ENCODE peak calls at places on chromosome 9, in seven cellular contexts. One of them, this sample, is unnamed.

GRCh38 chr9:14433293-14433818 is 119.4 kb upstream of the NFIB start:
- DNase-seq in adrenal gland: no peak
- DNase-seq in stimulated activated CD4-positive, alpha-beta T cell treated with anti-CD3 and anti-CD28 coated beads, Interleukin-1b, Interleukin-23, amount 100 ng/mL, for 1 hour: no peak
- DNase-seq in fibroblast of pulmonary artery: peak
- DNase-seq in fibroblast of the conjunctiva: no peak
- DNase-seq in NCI-H187: no peak
- DNase-seq in A172: no peak
- DNase-seq in this sample: peak

GRCh38 chr9:91060520-91061343 is 259.1 kb downstream of the SYK start:
- DNase-seq in stimulated activated CD4-positive, alpha-beta T cell treated with anti-CD3 and anti-CD28 coated beads, Interleukin-1b, Interleukin-23, amount 100 ng/mL, for 1 hour: no peak
- DNase-seq in fibroblast of the conjunctiva: peak
- DNase-seq in A172: peak
- DNase-seq in fibroblast of pulmonary artery: peak
- DNase-seq in NCI-H187: no peak
- DNase-seq in adrenal gland: peak
- DNase-seq in this sample: peak

GRCh38 chr9:7816021-7816420 is 16.4 kb upstream of the DMAC1 start:
- DNase-seq in stimulated activated CD4-positive, alpha-beta T cell treated with anti-CD3 and anti-CD28 coated beads, Interleukin-1b, Interleukin-23, amount 100 ng/mL, for 1 hour: no peak
- DNase-seq in NCI-H187: no peak
- DNase-seq in A172: no peak
- DNase-seq in adrenal gland: no peak
- DNase-seq in fibroblast of pulmonary artery: no peak
- DNase-seq in fibroblast of the conjunctiva: no peak
- DNase-seq in this sample: no peak

GRCh38 chr9:9054354-9054992 is 1254.9 kb upstream of the DMAC1 start:
- DNase-seq in fibroblast of pulmonary artery: no peak
- DNase-seq in NCI-H187: no peak
- DNase-seq in stimulated activated CD4-positive, alpha-beta T cell treated with anti-CD3 and anti-CD28 coated beads, Interleukin-1b, Interleukin-23, amount 100 ng/mL, for 1 hour: no peak
- DNase-seq in fibroblast of the conjunctiva: no peak
- DNase-seq in adrenal gland: no peak
- DNase-seq in A172: no peak
- DNase-seq in this sample: no peak

GRCh38 chr9:75071530-75072122 is 16.3 kb downstream of the NMRK1 start:
- DNase-seq in NCI-H187: no peak
- DNase-seq in A172: peak
- DNase-seq in adrenal gland: no peak
- DNase-seq in fibroblast of the conjunctiva: no peak
- DNase-seq in stimulated activated CD4-positive, alpha-beta T cell treated with anti-CD3 and anti-CD28 coated beads, Interleukin-1b, Interleukin-23, amount 100 ng/mL, for 1 hour: peak
- DNase-seq in fibroblast of pulmonary artery: no peak
- DNase-seq in this sample: no peak

GRCh38 chr9:4295160-4295559 is 4.7 kb downstream of the GLIS3 start:
- DNase-seq in stimulated activated CD4-positive, alpha-beta T cell treated with anti-CD3 and anti-CD28 coated beads, Interleukin-1b, Interleukin-23, amount 100 ng/mL, for 1 hour: no peak
- DNase-seq in adrenal gland: no peak
- DNase-seq in fibroblast of pulmonary artery: no peak
- DNase-seq in fibroblast of the conjunctiva: no peak
- DNase-seq in A172: no peak
- DNase-seq in NCI-H187: no peak
- DNase-seq in this sample: no peak

GRCh38 chr9:123119566-123119965 is 86.1 kb downstream of the GPR21 start:
- DNase-seq in NCI-H187: no peak
- DNase-seq in adrenal gland: no peak
- DNase-seq in A172: no peak
- DNase-seq in fibroblast of pulmonary artery: no peak
- DNase-seq in stimulated activated CD4-positive, alpha-beta T cell treated with anti-CD3 and anti-CD28 coated beads, Interleukin-1b, Interleukin-23, amount 100 ng/mL, for 1 hour: no peak
- DNase-seq in fibroblast of the conjunctiva: no peak
- DNase-seq in this sample: no peak

GRCh38 chr9:132794730-132795380 is 83.2 kb downstream of the AK8 start:
- DNase-seq in fibroblast of pulmonary artery: no peak
- DNase-seq in NCI-H187: no peak
- DNase-seq in adrenal gland: no peak
- DNase-seq in stimulated activated CD4-positive, alpha-beta T cell treated with anti-CD3 and anti-CD28 coated beads, Interleukin-1b, Interleukin-23, amount 100 ng/mL, for 1 hour: no peak
- DNase-seq in fibroblast of the conjunctiva: no peak
- DNase-seq in A172: no peak
- DNase-seq in this sample: no peak

GRCh38 chr9:6565312-6565711 is 80.2 kb downstream of the GLDC start:
- DNase-seq in stimulated activated CD4-positive, alpha-beta T cell treated with anti-CD3 and anti-CD28 coated beads, Interleukin-1b, Interleukin-23, amount 100 ng/mL, for 1 hour: no peak
- DNase-seq in A172: no peak
- DNase-seq in fibroblast of the conjunctiva: no peak
- DNase-seq in NCI-H187: no peak
- DNase-seq in adrenal gland: no peak
- DNase-seq in fibroblast of pulmonary artery: no peak
- DNase-seq in this sample: no peak

GRCh38 chr9:99430301-99430700 is 208.2 kb downstream of the SEC61B start:
- DNase-seq in stimulated activated CD4-positive, alpha-beta T cell treated with anti-CD3 and anti-CD28 coated beads, Interleukin-1b, Interleukin-23, amount 100 ng/mL, for 1 hour: no peak
- DNase-seq in A172: no peak
- DNase-seq in fibroblast of the conjunctiva: no peak
- DNase-seq in fibroblast of pulmonary artery: peak
- DNase-seq in NCI-H187: no peak
- DNase-seq in adrenal gland: peak
- DNase-seq in this sample: no peak

GRCh38 chr9:19788614-19789271 is at the start of gene SLC24A2:
- DNase-seq in adrenal gland: no peak
- DNase-seq in stimulated activated CD4-positive, alpha-beta T cell treated with anti-CD3 and anti-CD28 coated beads, Interleukin-1b, Interleukin-23, amount 100 ng/mL, for 1 hour: no peak
- DNase-seq in NCI-H187: no peak
- DNase-seq in A172: no peak
- DNase-seq in fibroblast of pulmonary artery: no peak
- DNase-seq in fibroblast of the conjunctiva: no peak
- DNase-seq in this sample: no peak

GRCh38 chr9:30362368-30362767 is 2022.1 kb upstream of the ACO1 start:
- DNase-seq in adrenal gland: no peak
- DNase-seq in stimulated activated CD4-positive, alpha-beta T cell treated with anti-CD3 and anti-CD28 coated beads, Interleukin-1b, Interleukin-23, amount 100 ng/mL, for 1 hour: no peak
- DNase-seq in fibroblast of the conjunctiva: no peak
- DNase-seq in A172: no peak
- DNase-seq in fibroblast of pulmonary artery: no peak
- DNase-seq in NCI-H187: no peak
- DNase-seq in this sample: no peak

GRCh38 chr9:128619779-128620178 is 36.9 kb downstream of the DYNC2I2 start:
- DNase-seq in fibroblast of pulmonary artery: no peak
- DNase-seq in A172: no peak
- DNase-seq in adrenal gland: no peak
- DNase-seq in stimulated activated CD4-positive, alpha-beta T cell treated with anti-CD3 and anti-CD28 coated beads, Interleukin-1b, Interleukin-23, amount 100 ng/mL, for 1 hour: no peak
- DNase-seq in fibroblast of the conjunctiva: no peak
- DNase-seq in NCI-H187: no peak
- DNase-seq in this sample: no peak

GRCh38 chr9:99121604-99122003 is 16.7 kb downstream of the TGFBR1 start:
- DNase-seq in A172: no peak
- DNase-seq in stimulated activated CD4-positive, alpha-beta T cell treated with anti-CD3 and anti-CD28 coated beads, Interleukin-1b, Interleukin-23, amount 100 ng/mL, for 1 hour: no peak
- DNase-seq in NCI-H187: no peak
- DNase-seq in adrenal gland: no peak
- DNase-seq in fibroblast of the conjunctiva: no peak
- DNase-seq in fibroblast of pulmonary artery: no peak
- DNase-seq in this sample: no peak

GRCh38 chr9:109912082-109912581 is 132.1 kb downstream of the PALM2AKAP2 start:
- DNase-seq in NCI-H187: no peak
- DNase-seq in adrenal gland: no peak
- DNase-seq in fibroblast of the conjunctiva: no peak
- DNase-seq in A172: peak
- DNase-seq in fibroblast of pulmonary artery: peak
- DNase-seq in stimulated activated CD4-positive, alpha-beta T cell treated with anti-CD3 and anti-CD28 coated beads, Interleukin-1b, Interleukin-23, amount 100 ng/mL, for 1 hour: no peak
- DNase-seq in this sample: no peak

GRCh38 chr9:18888241-18888794 is 144.7 kb downstream of the SAXO1 start:
- DNase-seq in adrenal gland: peak
- DNase-seq in NCI-H187: no peak
- DNase-seq in stimulated activated CD4-positive, alpha-beta T cell treated with anti-CD3 and anti-CD28 coated beads, Interleukin-1b, Interleukin-23, amount 100 ng/mL, for 1 hour: no peak
- DNase-seq in fibroblast of the conjunctiva: peak
- DNase-seq in A172: no peak
- DNase-seq in fibroblast of pulmonary artery: no peak
- DNase-seq in this sample: peak

GRCh38 chr9:16753256-16753655 is 117.2 kb downstream of the BNC2 start:
- DNase-seq in fibroblast of the conjunctiva: no peak
- DNase-seq in A172: no peak
- DNase-seq in stimulated activated CD4-positive, alpha-beta T cell treated with anti-CD3 and anti-CD28 coated beads, Interleukin-1b, Interleukin-23, amount 100 ng/mL, for 1 hour: no peak
- DNase-seq in adrenal gland: no peak
- DNase-seq in NCI-H187: no peak
- DNase-seq in fibroblast of pulmonary artery: no peak
- DNase-seq in this sample: no peak

GRCh38 chr9:72365525-72366256 is 683 bp upstream of the ZFAND5 start:
- DNase-seq in fibroblast of pulmonary artery: peak
- DNase-seq in A172: peak
- DNase-seq in fibroblast of the conjunctiva: peak
- DNase-seq in stimulated activated CD4-positive, alpha-beta T cell treated with anti-CD3 and anti-CD28 coated beads, Interleukin-1b, Interleukin-23, amount 100 ng/mL, for 1 hour: no peak
- DNase-seq in adrenal gland: peak
- DNase-seq in NCI-H187: peak
- DNase-seq in this sample: peak

GRCh38 chr9:135925496-135926133 is 18.3 kb upstream of the CAMSAP1 start:
- DNase-seq in fibroblast of the conjunctiva: no peak
- DNase-seq in A172: no peak
- DNase-seq in stimulated activated CD4-positive, alpha-beta T cell treated with anti-CD3 and anti-CD28 coated beads, Interleukin-1b, Interleukin-23, amount 100 ng/mL, for 1 hour: no peak
- DNase-seq in fibroblast of pulmonary artery: no peak
- DNase-seq in NCI-H187: no peak
- DNase-seq in adrenal gland: no peak
- DNase-seq in this sample: no peak

GRCh38 chr9:2120926-2121689 is 106.0 kb downstream of the SMARCA2 start:
- DNase-seq in fibroblast of pulmonary artery: peak
- DNase-seq in fibroblast of the conjunctiva: no peak
- DNase-seq in A172: peak
- DNase-seq in adrenal gland: peak
- DNase-seq in stimulated activated CD4-positive, alpha-beta T cell treated with anti-CD3 and anti-CD28 coated beads, Interleukin-1b, Interleukin-23, amount 100 ng/mL, for 1 hour: no peak
- DNase-seq in NCI-H187: no peak
- DNase-seq in this sample: peak

GRCh38 chr9:5915438-5915837 is 24.7 kb downstream of the MLANA start:
- DNase-seq in NCI-H187: no peak
- DNase-seq in fibroblast of pulmonary artery: no peak
- DNase-seq in adrenal gland: no peak
- DNase-seq in fibroblast of the conjunctiva: no peak
- DNase-seq in A172: no peak
- DNase-seq in stimulated activated CD4-positive, alpha-beta T cell treated with anti-CD3 and anti-CD28 coated beads, Interleukin-1b, Interleukin-23, amount 100 ng/mL, for 1 hour: no peak
- DNase-seq in this sample: no peak

GRCh38 chr9:89311346-89312153 is 555 bp downstream of the CKS2 start:
- DNase-seq in fibroblast of the conjunctiva: no peak
- DNase-seq in adrenal gland: peak
- DNase-seq in fibroblast of pulmonary artery: no peak
- DNase-seq in NCI-H187: no peak
- DNase-seq in A172: no peak
- DNase-seq in stimulated activated CD4-positive, alpha-beta T cell treated with anti-CD3 and anti-CD28 coated beads, Interleukin-1b, Interleukin-23, amount 100 ng/mL, for 1 hour: no peak
- DNase-seq in this sample: peak

GRCh38 chr9:133514475-133515239 is 10.1 kb downstream of the MYMK start:
- DNase-seq in NCI-H187: no peak
- DNase-seq in fibroblast of the conjunctiva: no peak
- DNase-seq in A172: no peak
- DNase-seq in adrenal gland: no peak
- DNase-seq in fibroblast of pulmonary artery: no peak
- DNase-seq in stimulated activated CD4-positive, alpha-beta T cell treated with anti-CD3 and anti-CD28 coated beads, Interleukin-1b, Interleukin-23, amount 100 ng/mL, for 1 hour: no peak
- DNase-seq in this sample: no peak

GRCh38 chr9:110095238-110095637 is 112.7 kb downstream of the C9orf152 start:
- DNase-seq in fibroblast of the conjunctiva: no peak
- DNase-seq in NCI-H187: no peak
- DNase-seq in stimulated activated CD4-positive, alpha-beta T cell treated with anti-CD3 and anti-CD28 coated beads, Interleukin-1b, Interleukin-23, amount 100 ng/mL, for 1 hour: no peak
- DNase-seq in fibroblast of pulmonary artery: peak
- DNase-seq in adrenal gland: no peak
- DNase-seq in A172: no peak
- DNase-seq in this sample: peak

GRCh38 chr9:120032639-120033038 is 547.3 kb downstream of the CDK5RAP2 start:
- DNase-seq in fibroblast of the conjunctiva: no peak
- DNase-seq in fibroblast of pulmonary artery: no peak
- DNase-seq in NCI-H187: no peak
- DNase-seq in stimulated activated CD4-positive, alpha-beta T cell treated with anti-CD3 and anti-CD28 coated beads, Interleukin-1b, Interleukin-23, amount 100 ng/mL, for 1 hour: no peak
- DNase-seq in A172: no peak
- DNase-seq in adrenal gland: no peak
- DNase-seq in this sample: peak

GRCh38 chr9:120965344-120966004 is 38.9 kb upstream of the TRAF1 start:
- DNase-seq in fibroblast of pulmonary artery: peak
- DNase-seq in A172: no peak
- DNase-seq in stimulated activated CD4-positive, alpha-beta T cell treated with anti-CD3 and anti-CD28 coated beads, Interleukin-1b, Interleukin-23, amount 100 ng/mL, for 1 hour: no peak
- DNase-seq in adrenal gland: no peak
- DNase-seq in fibroblast of the conjunctiva: peak
- DNase-seq in NCI-H187: peak
- DNase-seq in this sample: peak

GRCh38 chr9:15370496-15371464 is 51.9 kb upstream of the SNAPC3 start:
- DNase-seq in adrenal gland: no peak
- DNase-seq in stimulated activated CD4-positive, alpha-beta T cell treated with anti-CD3 and anti-CD28 coated beads, Interleukin-1b, Interleukin-23, amount 100 ng/mL, for 1 hour: no peak
- DNase-seq in NCI-H187: no peak
- DNase-seq in fibroblast of pulmonary artery: peak
- DNase-seq in A172: no peak
- DNase-seq in fibroblast of the conjunctiva: no peak
- DNase-seq in this sample: no peak

GRCh38 chr9:116953271-116953670 is 266.2 kb downstream of the TRIM32 start:
- DNase-seq in stimulated activated CD4-positive, alpha-beta T cell treated with anti-CD3 and anti-CD28 coated beads, Interleukin-1b, Interleukin-23, amount 100 ng/mL, for 1 hour: no peak
- DNase-seq in fibroblast of the conjunctiva: no peak
- DNase-seq in fibroblast of pulmonary artery: no peak
- DNase-seq in NCI-H187: no peak
- DNase-seq in adrenal gland: no peak
- DNase-seq in A172: no peak
- DNase-seq in this sample: no peak